ENCODE peak calls at places on chromosome 13, in ten cellular contexts. Z is brain microvascular endothelial cell, G is psoas muscle, U is ascending aorta, D is cardiac fibroblast, H is GM12865, R is bronchial epithelial cell, X is transverse colon, I is AG04450, T is mucosa of descending colon. N is an unnamed sample.

GRCh38 chr13:95146486-95146885 is 154.8 kb downstream of the ABCC4 start:
- DNase-seq in Z (no peak), G (no peak), U (no peak), D (no peak), H (no peak), R (no peak), X (no peak), I (no peak), T (no peak), N (no peak)

GRCh38 chr13:98103942-98104880 is 38.7 kb upstream of the FARP1 start:
- DNase-seq in Z (no peak), G (no peak), U (no peak), D (no peak), H (no peak), R (peak), X (no peak), I (no peak), T (no peak), N (peak)

GRCh38 chr13:19862511-19863313 is 737 bp downstream of the ZMYM5 start:
- DNase-seq in Z (peak), G (peak), U (no peak), D (peak), H (peak), R (peak), X (peak), I (no peak), T (peak), N (peak)

GRCh38 chr13:99272481-99272880 is 14.3 kb upstream of the GPR18 start:
- DNase-seq in Z (no peak), G (no peak), U (no peak), D (no peak), H (no peak), R (no peak), X (no peak), I (no peak), T (no peak), N (no peak)

GRCh38 chr13:58999851-59000250 is 1163.9 kb downstream of the DIAPH3 start:
- DNase-seq in Z (peak), G (no peak), U (no peak), D (no peak), H (no peak), R (no peak), X (no peak), I (no peak), T (no peak), N (no peak)

GRCh38 chr13:70792121-70792520 is 683.9 kb upstream of the KLHL1 start:
- DNase-seq in Z (no peak), G (no peak), U (no peak), D (no peak), H (no peak), R (no peak), X (no peak), I (no peak), T (no peak), N (no peak)

GRCh38 chr13:79631260-79631659 is 150.3 kb downstream of the NDFIP2 start:
- DNase-seq in Z (peak), G (no peak), U (no peak), D (peak), H (no peak), R (peak), X (no peak), I (no peak), T (no peak), N (peak)

GRCh38 chr13:111879719-111880118 is 187.2 kb upstream of the SOX1 start:
- DNase-seq in Z (no peak), G (no peak), U (no peak), D (no peak), H (no peak), R (no peak), X (no peak), I (no peak), T (no peak), N (no peak)

GRCh38 chr13:30441304-30441703 is 19.0 kb downstream of the UBE2L5 start:
- DNase-seq in Z (no peak), G (no peak), U (no peak), D (no peak), H (peak), R (peak), X (no peak), I (no peak), T (no peak), N (peak)

GRCh38 chr13:79775830-79776229 is 294.9 kb downstream of the NDFIP2 start:
- DNase-seq in Z (peak), G (no peak), U (no peak), D (peak), H (peak), R (peak), X (peak), I (peak), T (no peak), N (peak)

GRCh38 chr13:77084755-77085154 is 57.8 kb upstream of the FBXL3 start:
- DNase-seq in Z (no peak), G (no peak), U (no peak), D (no peak), H (no peak), R (no peak), X (no peak), I (no peak), T (no peak), N (no peak)

GRCh38 chr13:98176777-98177608 is at the start of gene RNF113B:
- DNase-seq in Z (no peak), G (no peak), U (no peak), D (no peak), H (no peak), R (no peak), X (no peak), I (no peak), T (no peak), N (no peak)

GRCh38 chr13:95204231-95204765 is 97.0 kb downstream of the ABCC4 start:
- DNase-seq in Z (no peak), G (no peak), U (no peak), D (no peak), H (no peak), R (no peak), X (no peak), I (no peak), T (no peak), N (no peak)

GRCh38 chr13:92821324-92821723 is 405.3 kb upstream of the GPC6 start:
- DNase-seq in Z (no peak), G (no peak), U (no peak), D (no peak), H (no peak), R (no peak), X (no peak), I (no peak), T (no peak), N (no peak)

GRCh38 chr13:43156916-43157315 is 133.5 kb downstream of the DNAJC15 start:
- DNase-seq in Z (no peak), G (no peak), U (no peak), D (peak), H (no peak), R (no peak), X (no peak), I (no peak), T (no peak), N (no peak)

GRCh38 chr13:59094149-59094548 is 1069.6 kb downstream of the DIAPH3 start:
- DNase-seq in Z (no peak), G (no peak), U (no peak), D (no peak), H (no peak), R (peak), X (no peak), I (no peak), T (no peak), N (no peak)

GRCh38 chr13:110044521-110045200 is 258.3 kb upstream of the IRS2 start:
- DNase-seq in Z (no peak), G (no peak), U (no peak), D (peak), H (no peak), R (no peak), X (no peak), I (no peak), T (no peak), N (no peak)

GRCh38 chr13:98581377-98581776 is 4.5 kb upstream of the STK24 start:
- DNase-seq in Z (no peak), G (no peak), U (no peak), D (no peak), H (no peak), R (no peak), X (no peak), I (no peak), T (no peak), N (no peak)

GRCh38 chr13:44507639-44508038 is 68.5 kb downstream of the TSC22D1 start:
- DNase-seq in Z (no peak), G (no peak), U (no peak), D (no peak), H (no peak), R (no peak), X (no peak), I (no peak), T (no peak), N (no peak)

GRCh38 chr13:51477149-51477548 is 24.3 kb upstream of the INTS6 start:
- DNase-seq in Z (no peak), G (no peak), U (no peak), D (no peak), H (no peak), R (no peak), X (no peak), I (no peak), T (no peak), N (no peak)

DNA sequence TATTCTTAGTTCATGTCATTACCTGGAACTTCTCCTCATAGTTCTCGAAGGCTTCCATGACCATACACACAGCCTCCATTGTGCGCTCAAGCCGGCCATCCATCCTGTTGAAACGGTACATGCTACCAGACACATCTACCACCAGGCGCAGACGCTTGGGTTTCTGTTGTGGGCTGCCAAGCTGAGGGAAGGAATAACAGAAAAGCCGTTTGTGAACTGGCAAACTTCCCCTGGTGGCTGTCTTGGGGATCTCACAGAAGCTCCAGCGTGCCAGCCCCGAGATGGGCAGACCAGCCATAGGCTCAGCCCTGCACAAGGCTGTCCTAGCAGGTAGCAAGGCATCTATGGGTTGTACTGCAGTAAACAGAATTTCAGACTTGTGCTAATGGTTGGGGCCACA is 130.1 kb downstream of the RGCC start:
- DNase-seq in Z (no peak), G (no peak), U (no peak), D (no peak), H (no peak), R (no peak), X (no peak), I (no peak), T (no peak), N (no peak)
- TF ChIP-seq CTCF in Z (peak), G (no peak), U (no peak), D (no peak), H (no peak), R (no peak), X (no peak), I (no peak), T (no peak), N (no peak)

DNA sequence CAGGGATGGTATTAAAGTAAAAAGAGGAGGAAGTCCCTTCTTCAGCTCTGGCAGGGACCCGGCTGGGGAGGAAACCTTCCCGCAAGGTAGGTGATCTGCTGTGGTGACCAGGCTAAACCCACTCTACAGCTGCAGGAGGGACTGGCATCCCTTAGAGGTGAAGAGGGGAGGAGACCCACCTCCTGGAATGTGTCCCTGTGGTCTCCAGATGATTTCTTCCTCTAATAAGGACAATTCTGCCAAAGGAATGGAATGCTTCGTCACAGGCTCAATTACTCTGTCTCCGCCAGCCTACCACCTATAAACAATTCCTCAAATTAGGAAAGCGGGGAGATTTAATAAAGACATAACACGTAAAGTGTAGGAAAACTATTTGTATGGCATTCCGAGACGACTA is 629 bp upstream of the PDS5B start:
- DNase-seq in Z (peak), G (no peak), U (no peak), D (no peak), H (peak), R (no peak), X (no peak), I (no peak), T (no peak), N (no peak)
- H3K4me3 ChIP-seq in Z (peak), G (peak), U (peak), D (peak), H (peak), R (peak), X (peak), I (peak), T (peak), N (peak)

GRCh38 chr13:22106058-22106457 is 435.2 kb downstream of the FGF9 start:
- DNase-seq in Z (no peak), G (no peak), U (no peak), D (no peak), H (no peak), R (no peak), X (no peak), I (no peak), T (no peak), N (no peak)
- TF ChIP-seq CTCF in Z (no peak), G (no peak), U (no peak), D (no peak), H (no peak), R (no peak), X (no peak), I (no peak), T (no peak), N (no peak)

GRCh38 chr13:112885782-112886268 is 83.2 kb upstream of the MCF2L start:
- DNase-seq in Z (peak), G (peak), U (no peak), D (peak), H (no peak), R (peak), X (peak), I (peak), T (peak), N (peak)
- H3K4me3 ChIP-seq in Z (peak), G (no peak), U (peak), D (peak), H (no peak), R (no peak), X (no peak), I (peak), T (no peak), N (peak)

GRCh38 chr13:108495686-108496363 is 133.6 kb upstream of the MYO16 start:
- DNase-seq in Z (peak), G (no peak), U (no peak), D (no peak), H (no peak), R (no peak), X (no peak), I (no peak), T (no peak), N (peak)
- TF ChIP-seq CTCF in Z (no peak), G (no peak), U (no peak), D (no peak), H (no peak), R (no peak), X (no peak), I (no peak), T (no peak), N (no peak)

N was measured in epithelial cell of esophagus.